ENCODE peak calls at places on chromosome 6, in ten cellular contexts. G is BJ; V is fibroblast of pulmonary artery; K is IMR-90; F is pancreas; L is CD8-positive, alpha-beta T cell; W is HepG2; T is bronchial epithelial cell; D is brain microvascular endothelial cell; J is A549. N is an unnamed sample.

GRCh38 chr6:42454428-42454791 is 2.7 kb upstream of the TRERF1 start:
- DNase-seq in G (no peak), V (no peak), K (no peak), F (peak; percentile 68), L (no peak), W (no peak), T (no peak), D (no peak), J (no peak), N (no peak)

GRCh38 chr6:3484240-3484639 is 27.4 kb upstream of the SLC22A23 start:
- DNase-seq in G (no peak), V (peak; percentile 63), K (peak; percentile 49), F (no peak), L (no peak), W (no peak), T (peak; percentile 62), D (peak; percentile 77), J (no peak), N (no peak)

GRCh38 chr6:99868074-99868702 is 125.8 kb downstream of the MCHR2 start:
- DNase-seq in G (no peak), V (peak; percentile 73), K (peak; percentile 51), F (peak; percentile 92), L (peak; percentile 66), W (peak; percentile 47), T (peak; percentile 58), D (peak; percentile 68), J (peak; percentile 18), N (peak; percentile 57)

GRCh38 chr6:285030-285771 is 7.1 kb upstream of the DUSP22 start:
- DNase-seq in G (no peak), V (no peak), K (no peak), F (no peak), L (no peak), W (no peak), T (no peak), D (no peak), J (no peak), N (no peak)

GRCh38 chr6:121879149-121879548 is 443.7 kb downstream of the GJA1 start:
- DNase-seq in G (peak; percentile 77), V (peak; percentile 67), K (peak; percentile 93), F (no peak), L (no peak), W (no peak), T (no peak), D (peak; percentile 56), J (no peak), N (no peak)

GRCh38 chr6:113352029-113352801 is 504.9 kb upstream of the MARCKS start:
- DNase-seq in G (no peak), V (peak; percentile 76), K (peak; percentile 84), F (no peak), L (no peak), W (peak; percentile 100), T (peak; percentile 92), D (peak; percentile 78), J (peak; percentile 33), N (no peak)

GRCh38 chr6:30725713-30726505 is 5.8 kb downstream of the TUBB start:
- DNase-seq in G (no peak), V (peak; percentile 38), K (peak; percentile 68), F (no peak), L (no peak), W (no peak), T (peak; percentile 28), D (no peak), J (no peak), N (no peak)

GRCh38 chr6:154408906-154409500 is 52.4 kb upstream of the IPCEF1 start:
- DNase-seq in G (no peak), V (peak; percentile 52), K (peak; percentile 66), F (no peak), L (no peak), W (no peak), T (peak; percentile 52), D (peak; percentile 62), J (peak; percentile 43), N (no peak)

GRCh38 chr6:153001767-153002612 is 519 bp downstream of the MTRF1L start:
- DNase-seq in G (no peak), V (no peak), K (no peak), F (no peak), L (no peak), W (peak; percentile 24), T (peak; percentile 29), D (no peak), J (no peak), N (no peak)

GRCh38 chr6:150301871-150302800 is 66.7 kb upstream of the IYD start:
- DNase-seq in G (no peak), V (peak; percentile 57), K (peak; percentile 58), F (no peak), L (no peak), W (peak; percentile 2), T (peak; percentile 93), D (peak; percentile 67), J (peak; percentile 30), N (no peak)

GRCh38 chr6:41785689-41786450 is 1.6 kb upstream of the TOMM6 start:
- DNase-seq in G (no peak), V (peak; percentile 29), K (no peak), F (peak; percentile 29), L (no peak), W (no peak), T (no peak), D (no peak), J (no peak), N (no peak)

DNA sequence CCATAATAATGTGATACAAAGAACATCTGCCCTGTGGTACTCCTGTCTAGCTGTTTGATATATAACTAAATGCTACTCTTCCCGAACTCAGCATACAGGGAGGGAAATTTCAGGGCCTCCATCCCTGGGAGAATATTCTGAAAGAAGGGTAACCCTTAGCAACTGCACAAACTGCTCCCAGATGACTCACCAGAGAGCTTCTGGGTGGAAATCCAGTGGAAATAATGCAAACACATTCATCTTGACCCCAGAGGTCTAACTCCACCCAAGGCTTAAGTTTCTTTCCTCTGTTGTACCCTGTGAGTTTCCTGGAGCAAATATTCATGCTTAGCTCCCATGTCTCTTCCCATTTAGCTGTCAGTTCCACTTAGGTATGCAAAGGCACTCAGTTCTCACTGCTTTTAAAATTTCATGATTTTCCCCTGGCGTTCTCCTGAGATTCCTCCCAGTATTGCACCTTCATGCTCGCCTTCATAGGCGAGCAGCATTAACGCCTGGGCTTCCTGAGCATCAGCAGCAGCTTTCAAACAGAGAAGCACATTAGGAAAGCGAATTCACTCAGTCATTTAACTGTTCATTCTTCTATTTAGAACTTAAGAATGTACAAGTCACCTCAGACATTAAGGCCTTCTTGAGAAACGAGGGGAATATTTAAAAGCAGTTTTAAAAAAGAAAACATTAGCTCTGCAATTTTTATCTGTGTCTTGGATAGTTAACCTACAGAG is 43.8 kb upstream of the LAMA4 start:
- DNase-seq in G (peak; percentile 84), V (peak; percentile 88), K (peak; percentile 97), F (no peak), L (no peak), W (no peak), T (peak; percentile 37), D (peak; percentile 94), J (peak; percentile 15), N (no peak)
- H3K4me3 ChIP-seq in G (no peak overlapping the region), V (no peak overlapping the region), K (no peak overlapping the region), F (no peak overlapping the region), L (no peak overlapping the region), W (no peak overlapping the region), T (no peak overlapping the region), D (peak overlapping the region; percentile 6), J (peak overlapping the region; percentile 22), N (no peak overlapping the region)

DNA sequence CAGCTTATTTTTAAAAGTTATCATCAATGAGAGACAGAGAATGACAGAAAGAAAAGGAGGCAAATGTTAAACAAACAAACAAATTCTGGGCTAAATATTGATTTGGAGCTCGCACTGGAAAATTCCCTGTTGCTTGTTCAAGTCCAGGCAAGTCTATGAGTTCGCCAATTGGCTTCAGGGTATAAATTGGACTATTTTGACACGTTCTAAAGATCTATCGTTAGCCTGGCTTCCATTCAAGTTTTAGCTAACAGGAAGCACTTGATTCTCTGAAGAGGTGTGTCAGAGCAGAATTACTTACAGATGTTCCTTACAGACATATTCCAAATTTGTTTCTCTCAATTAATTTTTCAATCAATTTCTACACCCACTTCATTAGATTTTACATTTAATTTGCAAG is 15.8 kb upstream of the RFPL4B start:
- DNase-seq in G (no peak), V (no peak), K (no peak), F (no peak), L (no peak), W (no peak), T (peak; percentile 92), D (no peak), J (no peak), N (no peak)
- H3K4me3 ChIP-seq in G (no peak overlapping the region), V (no peak overlapping the region), K (no peak overlapping the region), F (no peak overlapping the region), L (no peak overlapping the region), W (no peak overlapping the region), T (no peak overlapping the region), D (no peak overlapping the region), J (no peak overlapping the region), N (no peak overlapping the region)

GRCh38 chr6:34146021-34146782 is at the start of gene GRM4:
- DNase-seq in G (no peak), V (no peak), K (no peak), F (peak; percentile 52), L (no peak), W (no peak), T (no peak), D (no peak), J (no peak), N (no peak)
- H3K4me3 ChIP-seq in G (peak within 1 kb of the TSS; percentile 39), V (peak within 1 kb of the TSS; percentile 30), K (peak within 1 kb of the TSS; percentile 22), F (peak within 1 kb of the TSS; percentile 10), L (peak within 1 kb of the TSS; percentile 48), W (peak within 1 kb of the TSS; percentile 49), T (peak within 1 kb of the TSS; percentile 32), D (peak within 1 kb of the TSS; percentile 33), J (peak within 1 kb of the TSS; percentile 48), N (peak within 1 kb of the TSS; percentile 28)

DNA sequence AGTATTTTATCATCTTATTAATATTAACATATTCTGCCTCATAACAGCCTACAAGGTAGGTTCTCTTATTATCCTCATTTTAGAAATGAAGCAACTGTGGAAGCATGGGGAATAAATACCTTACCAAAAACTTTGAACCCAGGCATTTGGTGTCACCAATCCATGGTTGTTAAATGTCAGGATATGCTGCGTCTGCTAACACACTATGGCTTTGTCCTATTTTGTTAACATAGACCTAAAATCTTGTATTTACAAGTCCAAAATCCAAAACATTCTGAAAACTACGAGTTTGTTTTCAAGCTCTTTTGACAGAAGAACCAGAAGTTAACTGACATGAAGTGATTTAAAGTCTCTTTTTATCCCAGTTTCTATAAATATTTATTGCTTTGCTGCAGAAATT is 53.4 kb downstream of the BMP5 start:
- DNase-seq in G (no peak), V (no peak), K (no peak), F (no peak), L (no peak), W (peak; percentile 20), T (no peak), D (no peak), J (no peak), N (no peak)
- H3K4me3 ChIP-seq in G (no peak overlapping the region), V (no peak overlapping the region), K (no peak overlapping the region), F (no peak overlapping the region), L (no peak overlapping the region), W (no peak overlapping the region), T (no peak overlapping the region), D (no peak overlapping the region), J (no peak overlapping the region), N (no peak overlapping the region)